ENCODE peak calls at places on chromosomes 12 and 14, in four cellular contexts. P is SK-N-SH; R is CD4-positive, alpha-beta T cell; I is body of pancreas. F is an unnamed sample.

GRCh38 chr12:105748806-105749600 is 389.8 kb downstream of the NUAK1 start:
- DNase-seq in P (no peak), R (no peak), I (no peak), F (no peak)

GRCh38 chr12:117212563-117213190 is 22.4 kb upstream of the FBXO21 start:
- DNase-seq in P (peak), R (peak), I (peak), F (peak)

GRCh38 chr14:104579507-104579906 is at the start of gene C14orf180:
- DNase-seq in P (peak), R (no peak), I (peak), F (no peak)

GRCh38 chr12:82873951-82874350 is 187.2 kb downstream of the TMTC2 start:
- DNase-seq in P (peak), R (no peak), I (no peak), F (no peak)

GRCh38 chr12:105418232-105418631 is 87.7 kb downstream of the C12orf75 start:
- DNase-seq in P (no peak), R (no peak), I (no peak), F (no peak)

GRCh38 chr12:78034025-78034424 is 203.3 kb downstream of the NAV3 start:
- DNase-seq in P (no peak), R (no peak), I (no peak), F (no peak)

GRCh38 chr14:102668291-102668873 is 75.9 kb downstream of the RCOR1 start:
- DNase-seq in P (no peak), R (no peak), I (no peak), F (no peak)

GRCh38 chr12:59182191-59182590 is 261.9 kb upstream of the LRIG3 start:
- DNase-seq in P (no peak), R (no peak), I (no peak), F (no peak)

GRCh38 chr14:26846388-26846787 is 248.6 kb upstream of the NOVA1 start:
- DNase-seq in P (no peak), R (no peak), I (no peak), F (no peak)

GRCh38 chr12:74514098-74514872 is 23.4 kb upstream of the ATXN7L3B start:
- DNase-seq in P (no peak), R (no peak), I (no peak), F (no peak)

F was measured in lung.